ENCODE peak calls at places on chromosomes 11 and 22, in seven cellular contexts. One of them, this sample, is unnamed.

GRCh38 chr11:16759857-16760256 is 21.4 kb downstream of the C11orf58 start:
- DNase-seq in caudate nucleus: no peak
- DNase-seq in H4: no peak
- DNase-seq in upper lobe of right lung: no peak
- DNase-seq in tibial nerve: no peak
- DNase-seq in stimulated activated naive CD4-positive, alpha-beta T cell treated with Interleukin-2 at 50 U/mL for 16 hours: no peak
- DNase-seq in NCI-H2081: no peak
- DNase-seq in this sample: no peak

GRCh38 chr22:38698407-38699094 is 2.2 kb downstream of the JOSD1 start:
- DNase-seq in H4: no peak
- DNase-seq in NCI-H2081: no peak
- DNase-seq in caudate nucleus: no peak
- DNase-seq in stimulated activated naive CD4-positive, alpha-beta T cell treated with Interleukin-2 at 50 U/mL for 16 hours: no peak
- DNase-seq in tibial nerve: no peak
- DNase-seq in upper lobe of right lung: peak
- DNase-seq in this sample: no peak

GRCh38 chr11:1161410-1162152 is 3.8 kb downstream of the MUC5AC start:
- DNase-seq in H4: no peak
- DNase-seq in stimulated activated naive CD4-positive, alpha-beta T cell treated with Interleukin-2 at 50 U/mL for 16 hours: no peak
- DNase-seq in NCI-H2081: no peak
- DNase-seq in upper lobe of right lung: peak
- DNase-seq in caudate nucleus: no peak
- DNase-seq in tibial nerve: no peak
- DNase-seq in this sample: no peak

GRCh38 chr22:45608763-45609180 is 62.9 kb upstream of the ATXN10 start:
- DNase-seq in NCI-H2081: no peak
- DNase-seq in stimulated activated naive CD4-positive, alpha-beta T cell treated with Interleukin-2 at 50 U/mL for 16 hours: peak
- DNase-seq in upper lobe of right lung: no peak
- DNase-seq in H4: peak
- DNase-seq in caudate nucleus: no peak
- DNase-seq in tibial nerve: no peak
- DNase-seq in this sample: peak

GRCh38 chr22:49657974-49658550 is 169.6 kb downstream of the BRD1 start:
- DNase-seq in caudate nucleus: no peak
- DNase-seq in stimulated activated naive CD4-positive, alpha-beta T cell treated with Interleukin-2 at 50 U/mL for 16 hours: no peak
- DNase-seq in H4: no peak
- DNase-seq in NCI-H2081: no peak
- DNase-seq in upper lobe of right lung: peak
- DNase-seq in tibial nerve: no peak
- DNase-seq in this sample: no peak

GRCh38 chr11:134532921-134533421 is 120.9 kb upstream of the B3GAT1 start:
- DNase-seq in caudate nucleus: no peak
- DNase-seq in upper lobe of right lung: peak
- DNase-seq in NCI-H2081: no peak
- DNase-seq in stimulated activated naive CD4-positive, alpha-beta T cell treated with Interleukin-2 at 50 U/mL for 16 hours: no peak
- DNase-seq in tibial nerve: no peak
- DNase-seq in H4: no peak
- DNase-seq in this sample: no peak

GRCh38 chr11:2138436-2139117 is 612 bp downstream of the IGF2 start:
- DNase-seq in stimulated activated naive CD4-positive, alpha-beta T cell treated with Interleukin-2 at 50 U/mL for 16 hours: no peak
- DNase-seq in caudate nucleus: no peak
- DNase-seq in upper lobe of right lung: no peak
- DNase-seq in tibial nerve: no peak
- DNase-seq in H4: no peak
- DNase-seq in NCI-H2081: no peak
- DNase-seq in this sample: peak

GRCh38 chr22:39665229-39665628 is 94.7 kb downstream of the CACNA1I start:
- DNase-seq in stimulated activated naive CD4-positive, alpha-beta T cell treated with Interleukin-2 at 50 U/mL for 16 hours: no peak
- DNase-seq in caudate nucleus: no peak
- DNase-seq in tibial nerve: no peak
- DNase-seq in NCI-H2081: no peak
- DNase-seq in H4: no peak
- DNase-seq in upper lobe of right lung: no peak
- DNase-seq in this sample: no peak

GRCh38 chr22:37179622-37180420 is 8.2 kb downstream of the C1QTNF6 start:
- DNase-seq in H4: no peak
- DNase-seq in NCI-H2081: no peak
- DNase-seq in caudate nucleus: no peak
- DNase-seq in stimulated activated naive CD4-positive, alpha-beta T cell treated with Interleukin-2 at 50 U/mL for 16 hours: no peak
- DNase-seq in tibial nerve: no peak
- DNase-seq in upper lobe of right lung: peak
- DNase-seq in this sample: no peak

GRCh38 chr11:123475478-123475877 is 45.4 kb downstream of the GRAMD1B start:
- DNase-seq in stimulated activated naive CD4-positive, alpha-beta T cell treated with Interleukin-2 at 50 U/mL for 16 hours: no peak
- DNase-seq in NCI-H2081: peak
- DNase-seq in caudate nucleus: no peak
- DNase-seq in tibial nerve: no peak
- DNase-seq in H4: peak
- DNase-seq in upper lobe of right lung: no peak
- DNase-seq in this sample: no peak

GRCh38 chr22:45007946-45008852 is 1.6 kb downstream of the PHF21B start:
- DNase-seq in NCI-H2081: no peak
- DNase-seq in caudate nucleus: no peak
- DNase-seq in upper lobe of right lung: no peak
- DNase-seq in tibial nerve: no peak
- DNase-seq in H4: no peak
- DNase-seq in stimulated activated naive CD4-positive, alpha-beta T cell treated with Interleukin-2 at 50 U/mL for 16 hours: no peak
- DNase-seq in this sample: no peak

GRCh38 chr11:74731301-74732094 is at the start of gene CHRDL2:
- DNase-seq in stimulated activated naive CD4-positive, alpha-beta T cell treated with Interleukin-2 at 50 U/mL for 16 hours: no peak
- DNase-seq in upper lobe of right lung: peak
- DNase-seq in H4: no peak
- DNase-seq in caudate nucleus: peak
- DNase-seq in NCI-H2081: no peak
- DNase-seq in tibial nerve: no peak
- DNase-seq in this sample: no peak

GRCh38 chr11:33701831-33702230 is 1.2 kb upstream of the C11orf91 start:
- DNase-seq in caudate nucleus: peak
- DNase-seq in stimulated activated naive CD4-positive, alpha-beta T cell treated with Interleukin-2 at 50 U/mL for 16 hours: no peak
- DNase-seq in H4: no peak
- DNase-seq in NCI-H2081: no peak
- DNase-seq in tibial nerve: peak
- DNase-seq in upper lobe of right lung: no peak
- DNase-seq in this sample: no peak

GRCh38 chr11:65478411-65479183 is 20.2 kb upstream of the MALAT1 start:
- DNase-seq in stimulated activated naive CD4-positive, alpha-beta T cell treated with Interleukin-2 at 50 U/mL for 16 hours: no peak
- DNase-seq in H4: no peak
- DNase-seq in caudate nucleus: peak
- DNase-seq in upper lobe of right lung: peak
- DNase-seq in NCI-H2081: no peak
- DNase-seq in tibial nerve: no peak
- DNase-seq in this sample: peak

GRCh38 chr11:118238947-118239346 is 13.2 kb downstream of the MPZL3 start:
- DNase-seq in caudate nucleus: no peak
- DNase-seq in stimulated activated naive CD4-positive, alpha-beta T cell treated with Interleukin-2 at 50 U/mL for 16 hours: no peak
- DNase-seq in H4: no peak
- DNase-seq in NCI-H2081: no peak
- DNase-seq in tibial nerve: no peak
- DNase-seq in upper lobe of right lung: no peak
- DNase-seq in this sample: no peak

GRCh38 chr11:62108017-62108750 is 15.6 kb upstream of the INCENP start:
- DNase-seq in upper lobe of right lung: no peak
- DNase-seq in NCI-H2081: peak
- DNase-seq in tibial nerve: peak
- DNase-seq in stimulated activated naive CD4-positive, alpha-beta T cell treated with Interleukin-2 at 50 U/mL for 16 hours: no peak
- DNase-seq in caudate nucleus: peak
- DNase-seq in H4: peak
- DNase-seq in this sample: peak

GRCh38 chr22:49372530-49373288 is 455.0 kb downstream of the BRD1 start:
- DNase-seq in H4: peak
- DNase-seq in caudate nucleus: peak
- DNase-seq in tibial nerve: no peak
- DNase-seq in NCI-H2081: no peak
- DNase-seq in upper lobe of right lung: peak
- DNase-seq in stimulated activated naive CD4-positive, alpha-beta T cell treated with Interleukin-2 at 50 U/mL for 16 hours: no peak
- DNase-seq in this sample: peak

GRCh38 chr11:59698506-59698905 is 15.1 kb downstream of the OR10V1 start:
- DNase-seq in stimulated activated naive CD4-positive, alpha-beta T cell treated with Interleukin-2 at 50 U/mL for 16 hours: no peak
- DNase-seq in caudate nucleus: no peak
- DNase-seq in upper lobe of right lung: no peak
- DNase-seq in H4: no peak
- DNase-seq in NCI-H2081: no peak
- DNase-seq in tibial nerve: no peak
- DNase-seq in this sample: no peak

GRCh38 chr22:36238348-36239149 is 778 bp downstream of the APOL2 start:
- DNase-seq in NCI-H2081: peak
- DNase-seq in caudate nucleus: no peak
- DNase-seq in stimulated activated naive CD4-positive, alpha-beta T cell treated with Interleukin-2 at 50 U/mL for 16 hours: no peak
- DNase-seq in tibial nerve: peak
- DNase-seq in H4: no peak
- DNase-seq in upper lobe of right lung: no peak
- DNase-seq in this sample: no peak

GRCh38 chr11:66609951-66610617 is 6.3 kb upstream of the RBM14 start:
- DNase-seq in upper lobe of right lung: no peak
- DNase-seq in NCI-H2081: no peak
- DNase-seq in stimulated activated naive CD4-positive, alpha-beta T cell treated with Interleukin-2 at 50 U/mL for 16 hours: no peak
- DNase-seq in tibial nerve: no peak
- DNase-seq in H4: no peak
- DNase-seq in caudate nucleus: no peak
- DNase-seq in this sample: no peak

GRCh38 chr22:37930270-37930951 is 23.0 kb downstream of the C22orf23 start:
- DNase-seq in H4: no peak
- DNase-seq in upper lobe of right lung: no peak
- DNase-seq in stimulated activated naive CD4-positive, alpha-beta T cell treated with Interleukin-2 at 50 U/mL for 16 hours: no peak
- DNase-seq in caudate nucleus: peak
- DNase-seq in tibial nerve: peak
- DNase-seq in NCI-H2081: no peak
- DNase-seq in this sample: no peak

GRCh38 chr11:2271077-2271326 is 614 bp upstream of the ASCL2 start:
- DNase-seq in tibial nerve: no peak
- DNase-seq in stimulated activated naive CD4-positive, alpha-beta T cell treated with Interleukin-2 at 50 U/mL for 16 hours: peak
- DNase-seq in H4: no peak
- DNase-seq in upper lobe of right lung: peak
- DNase-seq in caudate nucleus: no peak
- DNase-seq in NCI-H2081: no peak
- DNase-seq in this sample: peak

GRCh38 chr11:19913236-19913892 is 200.7 kb downstream of the NAV2 start:
- DNase-seq in caudate nucleus: no peak
- DNase-seq in stimulated activated naive CD4-positive, alpha-beta T cell treated with Interleukin-2 at 50 U/mL for 16 hours: no peak
- DNase-seq in tibial nerve: no peak
- DNase-seq in upper lobe of right lung: no peak
- DNase-seq in H4: no peak
- DNase-seq in NCI-H2081: no peak
- DNase-seq in this sample: no peak

GRCh38 chr11:101030015-101030414 is 99.6 kb downstream of the PGR start:
- DNase-seq in caudate nucleus: no peak
- DNase-seq in upper lobe of right lung: no peak
- DNase-seq in tibial nerve: no peak
- DNase-seq in NCI-H2081: no peak
- DNase-seq in H4: no peak
- DNase-seq in stimulated activated naive CD4-positive, alpha-beta T cell treated with Interleukin-2 at 50 U/mL for 16 hours: no peak
- DNase-seq in this sample: no peak

GRCh38 chr11:70799386-70799785 is 401.1 kb downstream of the CTTN start:
- DNase-seq in upper lobe of right lung: peak
- DNase-seq in caudate nucleus: no peak
- DNase-seq in H4: no peak
- DNase-seq in NCI-H2081: no peak
- DNase-seq in tibial nerve: no peak
- DNase-seq in stimulated activated naive CD4-positive, alpha-beta T cell treated with Interleukin-2 at 50 U/mL for 16 hours: no peak
- DNase-seq in this sample: no peak

GRCh38 chr11:65599216-65599954 is 3.8 kb upstream of the KCNK7 start:
- DNase-seq in H4: no peak
- DNase-seq in tibial nerve: no peak
- DNase-seq in upper lobe of right lung: no peak
- DNase-seq in stimulated activated naive CD4-positive, alpha-beta T cell treated with Interleukin-2 at 50 U/mL for 16 hours: no peak
- DNase-seq in NCI-H2081: no peak
- DNase-seq in caudate nucleus: no peak
- DNase-seq in this sample: no peak

GRCh38 chr11:29984544-29984943 is 32.3 kb downstream of the KCNA4 start:
- DNase-seq in tibial nerve: no peak
- DNase-seq in stimulated activated naive CD4-positive, alpha-beta T cell treated with Interleukin-2 at 50 U/mL for 16 hours: no peak
- DNase-seq in upper lobe of right lung: no peak
- DNase-seq in caudate nucleus: no peak
- DNase-seq in H4: no peak
- DNase-seq in NCI-H2081: no peak
- DNase-seq in this sample: no peak